ENCODE peak calls at places on chromosomes 13 and 19, in seven cellular contexts. One of them, this sample, is unnamed.

GRCh38 chr19:5966215-5966614 is 11.7 kb downstream of the RANBP3 start:
- DNase-seq in activated CD4-positive, alpha-beta T cell treated with anti-CD3 and anti-CD28 coated beads, Interleukin-2, amount 50 U/mL, for 48 hours: no peak
- DNase-seq in mammary epithelial cell: no peak
- DNase-seq in stimulated activated CD4-positive, alpha-beta T cell treated with anti-CD3 and anti-CD28 coated beads, Interleukin-1b, Interleukin-23, amount 100 ng/mL, for 24 hours: no peak
- DNase-seq in esophagus squamous epithelium: no peak
- DNase-seq in fibroblast of pulmonary artery: peak; percentile 92
- DNase-seq in tibial nerve: no peak
- DNase-seq in this sample: no peak

GRCh38 chr13:31374682-31375081 is 174.9 kb downstream of the B3GLCT start:
- DNase-seq in activated CD4-positive, alpha-beta T cell treated with anti-CD3 and anti-CD28 coated beads, Interleukin-2, amount 50 U/mL, for 48 hours: no peak
- DNase-seq in mammary epithelial cell: no peak
- DNase-seq in stimulated activated CD4-positive, alpha-beta T cell treated with anti-CD3 and anti-CD28 coated beads, Interleukin-1b, Interleukin-23, amount 100 ng/mL, for 24 hours: no peak
- DNase-seq in esophagus squamous epithelium: no peak
- DNase-seq in fibroblast of pulmonary artery: no peak
- DNase-seq in tibial nerve: no peak
- DNase-seq in this sample: no peak

GRCh38 chr13:27953671-27954405 is 15.3 kb downstream of the CDX2 start:
- DNase-seq in activated CD4-positive, alpha-beta T cell treated with anti-CD3 and anti-CD28 coated beads, Interleukin-2, amount 50 U/mL, for 48 hours: peak; percentile 78
- DNase-seq in mammary epithelial cell: peak; percentile 69
- DNase-seq in stimulated activated CD4-positive, alpha-beta T cell treated with anti-CD3 and anti-CD28 coated beads, Interleukin-1b, Interleukin-23, amount 100 ng/mL, for 24 hours: peak; percentile 35
- DNase-seq in esophagus squamous epithelium: no peak
- DNase-seq in fibroblast of pulmonary artery: peak; percentile 65
- DNase-seq in tibial nerve: peak; percentile 43
- DNase-seq in this sample: peak; percentile 68

GRCh38 chr19:48466571-48467325 is 2.4 kb upstream of the CYTH2 start:
- DNase-seq in activated CD4-positive, alpha-beta T cell treated with anti-CD3 and anti-CD28 coated beads, Interleukin-2, amount 50 U/mL, for 48 hours: no peak
- DNase-seq in mammary epithelial cell: peak; percentile 67
- DNase-seq in stimulated activated CD4-positive, alpha-beta T cell treated with anti-CD3 and anti-CD28 coated beads, Interleukin-1b, Interleukin-23, amount 100 ng/mL, for 24 hours: no peak
- DNase-seq in esophagus squamous epithelium: no peak
- DNase-seq in fibroblast of pulmonary artery: peak; percentile 53
- DNase-seq in tibial nerve: no peak
- DNase-seq in this sample: no peak

GRCh38 chr19:14113762-14114414 is 3.7 kb downstream of the PRKACA start:
- DNase-seq in activated CD4-positive, alpha-beta T cell treated with anti-CD3 and anti-CD28 coated beads, Interleukin-2, amount 50 U/mL, for 48 hours: peak; percentile 72
- DNase-seq in mammary epithelial cell: no peak
- DNase-seq in stimulated activated CD4-positive, alpha-beta T cell treated with anti-CD3 and anti-CD28 coated beads, Interleukin-1b, Interleukin-23, amount 100 ng/mL, for 24 hours: no peak
- DNase-seq in esophagus squamous epithelium: no peak
- DNase-seq in fibroblast of pulmonary artery: no peak
- DNase-seq in tibial nerve: no peak
- DNase-seq in this sample: peak; percentile 42

GRCh38 chr19:38657633-38658222 is 10.3 kb downstream of the ACTN4 start:
- DNase-seq in activated CD4-positive, alpha-beta T cell treated with anti-CD3 and anti-CD28 coated beads, Interleukin-2, amount 50 U/mL, for 48 hours: peak; percentile 32
- DNase-seq in mammary epithelial cell: peak; percentile 99
- DNase-seq in stimulated activated CD4-positive, alpha-beta T cell treated with anti-CD3 and anti-CD28 coated beads, Interleukin-1b, Interleukin-23, amount 100 ng/mL, for 24 hours: no peak
- DNase-seq in esophagus squamous epithelium: no peak
- DNase-seq in fibroblast of pulmonary artery: peak; percentile 59
- DNase-seq in tibial nerve: no peak
- DNase-seq in this sample: no peak

GRCh38 chr13:41310963-41311606 is at the start of gene NAA16:
- DNase-seq in activated CD4-positive, alpha-beta T cell treated with anti-CD3 and anti-CD28 coated beads, Interleukin-2, amount 50 U/mL, for 48 hours: peak; percentile 97
- DNase-seq in mammary epithelial cell: peak; percentile 86
- DNase-seq in stimulated activated CD4-positive, alpha-beta T cell treated with anti-CD3 and anti-CD28 coated beads, Interleukin-1b, Interleukin-23, amount 100 ng/mL, for 24 hours: peak; percentile 93
- DNase-seq in esophagus squamous epithelium: peak; percentile 47
- DNase-seq in fibroblast of pulmonary artery: peak; percentile 90
- DNase-seq in tibial nerve: peak; percentile 72
- DNase-seq in this sample: peak; percentile 93

GRCh38 chr19:15123900-15124299 is 16.7 kb downstream of the SYDE1 start:
- DNase-seq in activated CD4-positive, alpha-beta T cell treated with anti-CD3 and anti-CD28 coated beads, Interleukin-2, amount 50 U/mL, for 48 hours: no peak
- DNase-seq in mammary epithelial cell: no peak
- DNase-seq in stimulated activated CD4-positive, alpha-beta T cell treated with anti-CD3 and anti-CD28 coated beads, Interleukin-1b, Interleukin-23, amount 100 ng/mL, for 24 hours: no peak
- DNase-seq in esophagus squamous epithelium: no peak
- DNase-seq in fibroblast of pulmonary artery: peak; percentile 18
- DNase-seq in tibial nerve: no peak
- DNase-seq in this sample: peak; percentile 85

GRCh38 chr19:57110592-57111328 is 9.0 kb upstream of the USP29 start:
- DNase-seq in activated CD4-positive, alpha-beta T cell treated with anti-CD3 and anti-CD28 coated beads, Interleukin-2, amount 50 U/mL, for 48 hours: no peak
- DNase-seq in mammary epithelial cell: no peak
- DNase-seq in stimulated activated CD4-positive, alpha-beta T cell treated with anti-CD3 and anti-CD28 coated beads, Interleukin-1b, Interleukin-23, amount 100 ng/mL, for 24 hours: no peak
- DNase-seq in esophagus squamous epithelium: no peak
- DNase-seq in fibroblast of pulmonary artery: no peak
- DNase-seq in tibial nerve: no peak
- DNase-seq in this sample: no peak

GRCh38 chr19:33823341-33823740 is 26.7 kb downstream of the KCTD15 start:
- DNase-seq in activated CD4-positive, alpha-beta T cell treated with anti-CD3 and anti-CD28 coated beads, Interleukin-2, amount 50 U/mL, for 48 hours: no peak
- DNase-seq in mammary epithelial cell: no peak
- DNase-seq in stimulated activated CD4-positive, alpha-beta T cell treated with anti-CD3 and anti-CD28 coated beads, Interleukin-1b, Interleukin-23, amount 100 ng/mL, for 24 hours: no peak
- DNase-seq in esophagus squamous epithelium: no peak
- DNase-seq in fibroblast of pulmonary artery: no peak
- DNase-seq in tibial nerve: no peak
- DNase-seq in this sample: no peak

GRCh38 chr13:114020750-114021463 is 47.0 kb upstream of the C13orf46 start:
- DNase-seq in activated CD4-positive, alpha-beta T cell treated with anti-CD3 and anti-CD28 coated beads, Interleukin-2, amount 50 U/mL, for 48 hours: no peak
- DNase-seq in mammary epithelial cell: no peak
- DNase-seq in stimulated activated CD4-positive, alpha-beta T cell treated with anti-CD3 and anti-CD28 coated beads, Interleukin-1b, Interleukin-23, amount 100 ng/mL, for 24 hours: no peak
- DNase-seq in esophagus squamous epithelium: no peak
- DNase-seq in fibroblast of pulmonary artery: no peak
- DNase-seq in tibial nerve: no peak
- DNase-seq in this sample: no peak

GRCh38 chr13:59546178-59546577 is 617.5 kb downstream of the DIAPH3 start:
- DNase-seq in activated CD4-positive, alpha-beta T cell treated with anti-CD3 and anti-CD28 coated beads, Interleukin-2, amount 50 U/mL, for 48 hours: no peak
- DNase-seq in mammary epithelial cell: no peak
- DNase-seq in stimulated activated CD4-positive, alpha-beta T cell treated with anti-CD3 and anti-CD28 coated beads, Interleukin-1b, Interleukin-23, amount 100 ng/mL, for 24 hours: no peak
- DNase-seq in esophagus squamous epithelium: no peak
- DNase-seq in fibroblast of pulmonary artery: no peak
- DNase-seq in tibial nerve: no peak
- DNase-seq in this sample: no peak

GRCh38 chr19:2129892-2130770 is 21.2 kb downstream of the AP3D1 start:
- DNase-seq in activated CD4-positive, alpha-beta T cell treated with anti-CD3 and anti-CD28 coated beads, Interleukin-2, amount 50 U/mL, for 48 hours: no peak
- DNase-seq in mammary epithelial cell: no peak
- DNase-seq in stimulated activated CD4-positive, alpha-beta T cell treated with anti-CD3 and anti-CD28 coated beads, Interleukin-1b, Interleukin-23, amount 100 ng/mL, for 24 hours: no peak
- DNase-seq in esophagus squamous epithelium: no peak
- DNase-seq in fibroblast of pulmonary artery: no peak
- DNase-seq in tibial nerve: no peak
- DNase-seq in this sample: no peak

GRCh38 chr13:51659276-51660127 is 75.2 kb downstream of the WDFY2 start:
- DNase-seq in activated CD4-positive, alpha-beta T cell treated with anti-CD3 and anti-CD28 coated beads, Interleukin-2, amount 50 U/mL, for 48 hours: no peak
- DNase-seq in mammary epithelial cell: no peak
- DNase-seq in stimulated activated CD4-positive, alpha-beta T cell treated with anti-CD3 and anti-CD28 coated beads, Interleukin-1b, Interleukin-23, amount 100 ng/mL, for 24 hours: no peak
- DNase-seq in esophagus squamous epithelium: no peak
- DNase-seq in fibroblast of pulmonary artery: no peak
- DNase-seq in tibial nerve: no peak
- DNase-seq in this sample: no peak

GRCh38 chr13:41763772-41764171 is 197.1 kb downstream of the VWA8 start:
- DNase-seq in activated CD4-positive, alpha-beta T cell treated with anti-CD3 and anti-CD28 coated beads, Interleukin-2, amount 50 U/mL, for 48 hours: no peak
- DNase-seq in mammary epithelial cell: no peak
- DNase-seq in stimulated activated CD4-positive, alpha-beta T cell treated with anti-CD3 and anti-CD28 coated beads, Interleukin-1b, Interleukin-23, amount 100 ng/mL, for 24 hours: no peak
- DNase-seq in esophagus squamous epithelium: no peak
- DNase-seq in fibroblast of pulmonary artery: no peak
- DNase-seq in tibial nerve: no peak
- DNase-seq in this sample: no peak